ENCODE peak calls at places on chromosomes 12 and 14, in six cellular contexts. V, I, N, J, E and F are unnamed samples.

GRCh38 chr12:40170593-40170992 is 54.2 kb upstream of the LRRK2 start:
- DNase-seq in V (no peak), I (no peak), N (no peak), J (no peak), E (no peak), F (peak)

GRCh38 chr14:92397140-92397815 is 74.3 kb downstream of the SLC24A4 start:
- DNase-seq in V (no peak), I (no peak), N (no peak), J (peak), E (peak), F (peak)

GRCh38 chr12:95633049-95633545 is 81.8 kb upstream of the USP44 start:
- DNase-seq in V (no peak), I (no peak), N (no peak), J (peak), E (peak), F (no peak)

GRCh38 chr14:70871863-70872677 is 35.2 kb upstream of the PCNX1 start:
- DNase-seq in V (no peak), I (no peak), N (no peak), J (no peak), E (no peak), F (no peak)

GRCh38 chr14:96086574-96087077 is 47.5 kb downstream of the C14orf132 start:
- DNase-seq in V (no peak), I (no peak), N (no peak), J (peak), E (no peak), F (no peak)

GRCh38 chr12:40034156-40034555 is 71.7 kb downstream of the SLC2A13 start:
- DNase-seq in V (no peak), I (no peak), N (no peak), J (no peak), E (no peak), F (no peak)

GRCh38 chr14:73750161-73750901 is 36.1 kb upstream of the PNMA1 start:
- DNase-seq in V (no peak), I (no peak), N (no peak), J (no peak), E (no peak), F (no peak)

GRCh38 chr14:100406505-100407131 is 83.5 kb downstream of the SLC25A47 start:
- DNase-seq in V (no peak), I (no peak), N (no peak), J (peak), E (no peak), F (no peak)

GRCh38 chr14:36227802-36228201 is 51.3 kb upstream of the PTCSC3 start:
- DNase-seq in V (no peak), I (no peak), N (no peak), J (no peak), E (no peak), F (no peak)

GRCh38 chr12:93736640-93737178 is 59.5 kb downstream of the CRADD start:
- DNase-seq in V (no peak), I (no peak), N (no peak), J (no peak), E (no peak), F (no peak)

GRCh38 chr14:56195219-56195618 is 77.0 kb downstream of the PELI2 start:
- DNase-seq in V (no peak), I (no peak), N (no peak), J (no peak), E (no peak), F (no peak)

GRCh38 chr14:76773188-76773885 is 12.1 kb downstream of the VASH1 start:
- DNase-seq in V (no peak), I (no peak), N (no peak), J (peak), E (peak), F (no peak)

GRCh38 chr12:10288989-10289388 is 18.7 kb upstream of the KLRD1 start:
- DNase-seq in V (no peak), I (no peak), N (no peak), J (no peak), E (no peak), F (no peak)

GRCh38 chr12:53306826-53307225 is 7.3 kb downstream of the MYG1 start:
- DNase-seq in V (no peak), I (no peak), N (no peak), J (no peak), E (no peak), F (no peak)

GRCh38 chr12:74646831-74647230 is 109.2 kb downstream of the ATXN7L3B start:
- DNase-seq in V (peak), I (no peak), N (no peak), J (no peak), E (no peak), F (no peak)